ENCODE peak calls at places on chromosomes 6 and 20, in ten cellular contexts. O, I, M, T, V, Y, G, W, H and X are unnamed samples. For H3K4me1, the result is how much of the 10 kb centered on the place peaks cover.

GRCh38 chr6:43120938-43121913 is 45.1 kb downstream of the PTK7 start:
- DNase-seq in O (peak), I (peak), M (peak), T (no peak), V (no peak), Y (peak), G (peak), W (peak), H (no peak), X (peak)

GRCh38 chr20:44622501-44623270 is 28.8 kb downstream of the ADA start:
- DNase-seq in O (no peak), I (no peak), M (no peak), T (no peak), V (no peak), Y (no peak), G (no peak), W (no peak), H (no peak), X (no peak)

GRCh38 chr20:64228086-64228485 is 27.5 kb upstream of the PCMTD2 start:
- DNase-seq in O (no peak), I (no peak), M (no peak), T (no peak), V (peak), Y (no peak), G (no peak), W (no peak), H (no peak), X (no peak)

GRCh38 chr20:8510808-8511207 is 378.7 kb downstream of the PLCB1 start:
- DNase-seq in O (no peak), I (no peak), M (no peak), T (no peak), V (no peak), Y (no peak), G (no peak), W (no peak), H (no peak), X (no peak)

GRCh38 chr6:30151580-30151979 is 9.4 kb downstream of the TRIM10 start:
- DNase-seq in O (no peak), I (no peak), M (no peak), T (no peak), V (no peak), Y (no peak), G (no peak), W (no peak), H (no peak), X (no peak)

GRCh38 chr6:54856137-54856536 is 9.6 kb downstream of the FAM83B start:
- DNase-seq in O (no peak), I (no peak), M (no peak), T (no peak), V (no peak), Y (peak), G (no peak), W (no peak), H (no peak), X (no peak)

GRCh38 chr6:106116125-106116524 is 30.0 kb downstream of the PRDM1 start:
- DNase-seq in O (no peak), I (no peak), M (no peak), T (peak), V (no peak), Y (no peak), G (peak), W (no peak), H (no peak), X (no peak)

GRCh38 chr20:62369508-62370114 is 2.5 kb upstream of the LAMA5 start:
- DNase-seq in O (no peak), I (no peak), M (no peak), T (no peak), V (no peak), Y (no peak), G (no peak), W (no peak), H (no peak), X (no peak)

GRCh38 chr6:88641178-88641903 is 322.1 kb downstream of the RNGTT start:
- DNase-seq in O (no peak), I (no peak), M (no peak), T (no peak), V (no peak), Y (no peak), G (peak), W (peak), H (no peak), X (no peak)

GRCh38 chr6:11315743-11316437 is 83.4 kb upstream of the NEDD9 start:
- DNase-seq in O (no peak), I (no peak), M (no peak), T (no peak), V (no peak), Y (peak), G (peak), W (peak), H (no peak), X (no peak)

GRCh38 chr6:93416575-93417420 is 2.6 kb downstream of the EPHA7 start:
- DNase-seq in O (peak), I (peak), M (no peak), T (peak), V (peak), Y (peak), G (no peak), W (peak), H (no peak), X (no peak)

GRCh38 chr6:21595265-21595950 is 1.9 kb downstream of the SOX4 start:
- DNase-seq in O (peak), I (peak), M (peak), T (peak), V (peak), Y (peak), G (no peak), W (no peak), H (no peak), X (no peak)

GRCh38 chr20:31835977-31836852 is 9.2 kb downstream of the FOXS1 start:
- DNase-seq in O (peak), I (peak), M (peak), T (peak), V (no peak), Y (peak), G (peak), W (peak), H (no peak), X (no peak)

GRCh38 chr6:34938268-34938667 is 49.2 kb downstream of the ANKS1A start:
- DNase-seq in O (no peak), I (peak), M (no peak), T (no peak), V (peak), Y (no peak), G (no peak), W (no peak), H (no peak), X (no peak)

GRCh38 chr20:52083627-52084232 is 107.8 kb downstream of the ZFP64 start:
- DNase-seq in O (peak), I (peak), M (peak), T (no peak), V (no peak), Y (peak), G (peak), W (peak), H (peak), X (no peak)

GRCh38 chr6:52929321-52930164 is 20.0 kb upstream of the GSTA3 start:
- DNase-seq in O (no peak), I (no peak), M (peak), T (no peak), V (peak), Y (peak), G (peak), W (peak), H (no peak), X (no peak)

GRCh38 chr20:47568019-47568418 is 66.3 kb downstream of the NCOA3 start:
- DNase-seq in O (no peak), I (no peak), M (peak), T (no peak), V (no peak), Y (peak), G (peak), W (peak), H (no peak), X (no peak)

GRCh38 chr20:20462185-20462584 is 94.3 kb downstream of the INSM1 start:
- DNase-seq in O (no peak), I (no peak), M (no peak), T (no peak), V (no peak), Y (no peak), G (no peak), W (no peak), H (no peak), X (no peak)

GRCh38 chr6:153092082-153093013 is 38.7 kb downstream of the RGS17 start:
- DNase-seq in O (no peak), I (no peak), M (no peak), T (no peak), V (no peak), Y (no peak), G (peak), W (peak), H (no peak), X (no peak)

GRCh38 chr20:30486103-30486478 is 771.4 kb upstream of the DEFB115 start:
- DNase-seq in O (no peak), I (no peak), M (no peak), T (no peak), V (no peak), Y (no peak), G (no peak), W (no peak), H (no peak), X (no peak)

DNA sequence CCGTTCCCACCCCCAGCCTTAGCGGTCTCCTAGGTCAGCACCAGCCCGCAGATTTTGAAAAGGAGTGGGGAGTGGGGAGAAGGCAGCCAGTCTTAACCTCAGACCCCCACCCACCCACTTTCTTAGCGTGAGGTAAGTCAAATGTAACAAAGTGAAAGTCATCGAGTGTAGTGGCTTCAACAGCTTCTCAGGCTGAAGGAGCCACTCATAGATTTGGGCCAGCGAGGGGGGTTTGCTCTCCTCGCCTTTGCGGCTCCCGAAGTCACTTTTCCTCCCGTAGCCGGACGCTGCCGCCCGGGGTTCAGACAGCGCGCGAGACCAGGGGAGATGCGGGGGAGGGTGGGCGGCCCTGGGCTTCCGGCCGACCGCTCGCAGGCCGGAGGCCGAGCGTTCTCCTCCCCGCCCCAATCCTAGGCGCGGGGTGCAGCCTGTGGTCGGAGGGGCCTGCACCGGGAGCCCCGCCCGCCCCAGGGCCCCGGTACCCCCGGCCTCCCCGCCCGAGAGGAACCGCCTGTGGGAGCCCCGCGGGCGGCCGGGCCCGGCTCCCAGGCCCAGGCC is 3.4 kb downstream of the NKX2-2 start:
- DNase-seq in O (peak), I (no peak), M (no peak), T (no peak), V (no peak), Y (no peak), G (no peak), W (no peak), H (no peak), X (no peak)
- H3K4me1 ChIP-seq in O (under half), I (under half), M (under half), T (under half), V (under half), Y (under half), G (under half), W (under half), H (under half), X (half or more)

DNA sequence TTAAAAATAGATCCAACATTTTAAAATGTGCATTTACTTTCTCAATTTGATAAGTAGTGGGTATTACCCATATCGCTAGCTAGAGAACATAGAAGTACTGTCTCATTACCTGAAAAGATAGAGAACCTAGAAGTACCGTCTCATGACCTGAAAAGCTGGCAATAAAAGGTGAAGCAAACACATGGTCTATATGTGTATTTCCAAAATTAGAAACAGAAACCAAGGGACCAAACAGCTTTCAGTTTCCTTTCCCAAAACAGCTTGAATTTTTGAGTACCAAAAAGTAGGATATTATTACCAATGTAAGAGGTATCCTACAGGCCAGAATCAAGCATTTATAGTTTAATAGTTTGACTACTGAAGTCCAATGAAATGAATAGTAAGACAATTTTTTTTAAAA is 77.3 kb downstream of the KIF13A start:
- DNase-seq in O (no peak), I (no peak), M (no peak), T (no peak), V (no peak), Y (no peak), G (no peak), W (peak), H (no peak), X (no peak)
- H3K4me1 ChIP-seq in O (under half), I (under half), M (under half), T (under half), V (under half), Y (under half), G (under half), W (under half), H (under half), X (half or more)

GRCh38 chr20:57688295-57688694 is 21.5 kb downstream of the PMEPA1 start:
- DNase-seq in O (no peak), I (no peak), M (no peak), T (no peak), V (no peak), Y (no peak), G (no peak), W (no peak), H (no peak), X (no peak)
- H3K4me1 ChIP-seq in O (under half), I (under half), M (under half), T (under half), V (under half), Y (under half), G (under half), W (under half), H (under half), X (half or more)

DNA sequence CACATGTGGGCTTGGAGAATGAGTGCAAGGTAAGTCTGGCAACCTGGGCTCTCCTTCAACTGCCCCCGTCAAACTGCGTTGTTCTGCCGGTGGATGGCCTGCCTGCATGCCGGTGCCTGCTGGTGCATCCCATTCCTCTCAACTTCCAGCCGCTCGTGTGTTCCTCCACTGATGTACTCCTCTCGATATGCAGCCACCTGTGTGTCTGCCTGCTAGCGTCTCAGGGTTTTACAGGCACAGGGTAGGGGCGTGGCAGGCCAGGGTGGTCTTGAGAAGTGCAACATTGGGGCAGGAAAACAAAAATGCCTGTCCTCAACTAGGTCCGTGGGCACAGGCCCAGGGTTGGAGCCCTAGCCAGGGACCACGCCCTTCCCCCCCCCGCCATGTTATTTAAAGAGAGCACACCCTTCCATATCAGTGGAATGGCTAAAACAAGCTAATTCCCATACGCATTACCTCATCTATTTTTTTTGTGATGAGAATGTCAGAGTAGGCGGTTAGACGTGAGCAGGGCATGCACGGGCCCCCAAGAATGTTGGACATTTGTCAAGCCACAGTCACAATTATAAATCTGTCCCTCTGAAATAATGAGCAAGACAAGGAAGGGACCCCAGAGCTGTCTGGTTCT is 33.2 kb downstream of the SERPINB6 start:
- DNase-seq in O (no peak), I (no peak), M (peak), T (no peak), V (no peak), Y (no peak), G (no peak), W (no peak), H (no peak), X (peak)
- H3K4me1 ChIP-seq in O (under half), I (under half), M (under half), T (under half), V (under half), Y (under half), G (under half), W (under half), H (half or more), X (under half)